ENCODE peak calls at places on chromosomes 3 and 15, in seven cellular contexts. H, Q, C, P, W, J and D are unnamed samples.

GRCh38 chr3:51686512-51687215 is 15.6 kb downstream of the TEX264 start:
- DNase-seq in J (peak; percentile 83), Q (no peak), W (no peak), P (peak; percentile 44), C (no peak), H (peak; percentile 72), D (no peak)

GRCh38 chr3:68057637-68058320 is 403.4 kb upstream of the SUCLG2 start:
- DNase-seq in C (no peak), J (peak; percentile 59), Q (no peak), W (no peak), H (no peak), P (no peak), D (no peak)

GRCh38 chr15:57557810-57558209 is 33.9 kb upstream of the MYZAP start:
- DNase-seq in C (no peak), W (no peak), H (no peak), P (no peak), J (no peak), Q (no peak), D (no peak)

GRCh38 chr15:20340931-20341661 is 200.5 kb downstream of the GOLGA6L6 start:
- DNase-seq in Q (peak; percentile 96), J (peak; percentile 49), C (no peak), W (no peak), P (peak; percentile 29), H (no peak), D (no peak)

GRCh38 chr3:61425356-61425755 is 136.0 kb upstream of the PTPRG start:
- DNase-seq in W (no peak), Q (no peak), H (no peak), J (no peak), C (peak; percentile 13), P (no peak), D (no peak)

GRCh38 chr3:169327969-169328368 is 335.5 kb downstream of the MECOM start:
- DNase-seq in P (no peak), C (no peak), Q (no peak), J (no peak), H (no peak), W (no peak), D (no peak)

GRCh38 chr15:45205192-45205591 is 17.4 kb upstream of the SHF start:
- DNase-seq in J (peak; percentile 61), H (peak; percentile 79), P (peak; percentile 45), Q (no peak), C (peak; percentile 22), W (no peak), D (peak; percentile 42)

GRCh38 chr15:51879555-51879954 is 50.1 kb downstream of the TMOD3 start:
- DNase-seq in P (no peak), C (no peak), J (no peak), H (no peak), W (no peak), Q (no peak), D (no peak)

GRCh38 chr3:50194128-50194902 is 2.9 kb downstream of the GNAT1 start:
- DNase-seq in J (peak; percentile 84), C (no peak), Q (peak; percentile 36), H (peak; percentile 82), W (no peak), P (peak; percentile 86), D (no peak)

GRCh38 chr3:58521002-58521670 is 15.9 kb downstream of the ACOX2 start:
- DNase-seq in J (no peak), H (no peak), W (no peak), P (peak; percentile 55), Q (no peak), C (no peak), D (no peak)

GRCh38 chr3:194220776-194221735 is 85.1 kb downstream of the HES1 start:
- DNase-seq in J (no peak), P (no peak), W (no peak), Q (no peak), C (no peak), H (no peak), D (no peak)

GRCh38 chr15:25470230-25470629 is 31.4 kb upstream of the UBE3A start:
- DNase-seq in H (no peak), W (no peak), C (no peak), J (no peak), Q (no peak), P (no peak), D (no peak)

GRCh38 chr15:99050328-99050980 is 42.9 kb upstream of the PGPEP1L start:
- DNase-seq in Q (no peak), J (no peak), H (no peak), C (no peak), W (no peak), P (no peak), D (no peak)

GRCh38 chr3:153714588-153715285 is 406.5 kb upstream of the ARHGEF26 start:
- DNase-seq in W (no peak), C (no peak), P (no peak), J (no peak), Q (no peak), H (peak; percentile 47), D (no peak)